ENCODE peak calls at places on chromosomes 6 and 20, in four cellular contexts. K is testis, L is spleen, E is kidney epithelial cell. G is an unnamed sample. For H3K27me3, the result is how much of the 10 kb centered on the place peaks cover.

GRCh38 chr6:4210619-4211419 is 75.4 kb upstream of the ECI2 start:
- DNase-seq in K (peak), L (no peak), E (peak), G (no peak)

GRCh38 chr6:35687658-35688604 is 784 bp downstream of the FKBP5 start:
- DNase-seq in K (peak), L (peak), E (no peak), G (no peak)

GRCh38 chr6:112034236-112034990 is 19.5 kb upstream of the CCN6 start:
- DNase-seq in K (no peak), L (no peak), E (no peak), G (no peak)

GRCh38 chr6:132063738-132064137 is 112.6 kb upstream of the CCN2 start:
- DNase-seq in K (no peak), L (no peak), E (peak), G (peak)

GRCh38 chr6:89640804-89641203 is 2.3 kb upstream of the LYRM2 start:
- DNase-seq in K (no peak), L (no peak), E (peak), G (no peak)

GRCh38 chr6:110875548-110876169 is 1.1 kb downstream of the AMD1 start:
- DNase-seq in K (peak), L (peak), E (no peak), G (no peak)

GRCh38 chr6:15453622-15454021 is 207.8 kb downstream of the JARID2 start:
- DNase-seq in K (peak), L (no peak), E (no peak), G (no peak)

GRCh38 chr20:17767624-17768023 is 67.9 kb downstream of the BANF2 start:
- DNase-seq in K (no peak), L (no peak), E (no peak), G (no peak)

GRCh38 chr6:39309942-39310531 is 4.2 kb downstream of the KCNK17 start:
- DNase-seq in K (peak), L (peak), E (no peak), G (no peak)

GRCh38 chr20:3313681-3314080 is 74.7 kb upstream of the SLC4A11 start:
- DNase-seq in K (peak), L (no peak), E (no peak), G (no peak)

GRCh38 chr6:41278699-41279405 is 7.6 kb downstream of the TREM1 start:
- DNase-seq in K (peak), L (peak), E (no peak), G (no peak)

GRCh38 chr6:15615837-15616236 is 47.0 kb downstream of the DTNBP1 start:
- DNase-seq in K (no peak), L (no peak), E (no peak), G (no peak)

GRCh38 chr20:48329676-48330644 is 497.8 kb downstream of the PREX1 start:
- DNase-seq in K (no peak), L (no peak), E (no peak), G (no peak)

GRCh38 chr6:145632971-145633370 is 102.3 kb downstream of the EPM2A start:
- DNase-seq in K (no peak), L (no peak), E (no peak), G (no peak)

GRCh38 chr6:131205891-131206290 is 70.6 kb downstream of the AKAP7 start:
- DNase-seq in K (no peak), L (no peak), E (no peak), G (no peak)

GRCh38 chr6:52509281-52510212 is 67.3 kb downstream of the TRAM2 start:
- DNase-seq in K (no peak), L (no peak), E (no peak), G (no peak)

GRCh38 chr6:31402324-31403282 is 792 bp upstream of the MICA start:
- DNase-seq in K (peak), L (no peak), E (no peak), G (no peak)

GRCh38 chr6:136923116-136923953 is 1.2 kb downstream of the SLC35D3 start:
- DNase-seq in K (no peak), L (no peak), E (no peak), G (no peak)

GRCh38 chr6:32369678-32370077 is 2.0 kb downstream of the TSBP1 start:
- DNase-seq in K (no peak), L (no peak), E (peak), G (peak)

GRCh38 chr6:138571174-138571573 is 71.9 kb upstream of the NHSL1 start:
- DNase-seq in K (no peak), L (no peak), E (no peak), G (no peak)

GRCh38 chr6:21438986-21439352 is 154.6 kb upstream of the SOX4 start:
- DNase-seq in K (no peak), L (no peak), E (no peak), G (no peak)

GRCh38 chr6:81894286-81894685 is 141.8 kb upstream of the TENT5A start:
- DNase-seq in K (no peak), L (no peak), E (no peak), G (no peak)

GRCh38 chr6:144349690-144350132 is 64.6 kb downstream of the UTRN start:
- DNase-seq in K (no peak), L (no peak), E (peak), G (no peak)

GRCh38 chr6:156857573-156857972 is 80.4 kb downstream of the ARID1B start:
- DNase-seq in K (no peak), L (no peak), E (no peak), G (no peak)

GRCh38 chr6:28988536-28989415 is 16.3 kb downstream of the ZNF311 start:
- DNase-seq in K (peak), L (peak), E (no peak), G (no peak)

GRCh38 chr6:13615802-13616140 is 636 bp downstream of the NOL7 start:
- DNase-seq in K (peak), L (peak), E (no peak), G (no peak)

GRCh38 chr20:910840-911770 is 5.0 kb downstream of the ANGPT4 start:
- DNase-seq in K (peak), L (peak), E (no peak), G (no peak)

GRCh38 chr6:130167655-130168054 is 55.1 kb downstream of the SAMD3 start:
- DNase-seq in K (no peak), L (no peak), E (no peak), G (no peak)

GRCh38 chr6:53119349-53119748 is 29.3 kb downstream of the GCM1 start:
- DNase-seq in K (no peak), L (no peak), E (no peak), G (no peak)

GRCh38 chr20:32614303-32614702 is 29.2 kb upstream of the NOL4L start:
- DNase-seq in K (no peak), L (no peak), E (no peak), G (no peak)

GRCh38 chr6:11727356-11727755 is 51.2 kb downstream of the ADTRP start:
- DNase-seq in K (no peak), L (no peak), E (no peak), G (no peak)

GRCh38 chr6:136503303-136503702 is 46.9 kb downstream of the MAP7 start:
- DNase-seq in K (no peak), L (no peak), E (no peak), G (no peak)

GRCh38 chr20:37927410-37928048 is 24.6 kb downstream of the VSTM2L start:
- DNase-seq in K (no peak), L (no peak), E (no peak), G (no peak)
- TF ChIP-seq CTCF in K (no peak), L (no peak), E (no peak), G (no peak)

DNA sequence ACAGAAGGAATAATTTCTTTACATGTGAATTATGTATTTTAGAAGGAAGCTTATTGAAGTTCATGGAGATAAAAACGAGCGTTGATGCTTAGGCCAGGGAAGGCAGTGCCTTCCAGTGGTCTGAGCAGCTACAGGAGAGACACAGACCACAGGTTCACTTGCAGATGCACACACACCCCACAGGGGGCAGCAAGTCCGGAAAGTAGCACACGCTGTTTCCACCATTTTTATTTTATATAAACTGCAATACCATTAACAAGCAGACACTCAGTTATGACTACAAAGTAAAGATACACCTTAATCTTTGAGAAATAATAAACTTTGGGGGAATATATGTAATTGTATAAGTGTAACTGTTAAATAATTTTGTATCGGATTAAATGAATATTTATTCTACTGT is 13.5 kb upstream of the DACT2 start:
- DNase-seq in K (no peak), L (no peak), E (no peak), G (no peak)
- H3K4me3 ChIP-seq in K (peak), L (no peak), E (no peak), G (no peak)

GRCh38 chr6:33875141-33875581 is 71.4 kb upstream of the MLN start:
- DNase-seq in K (no peak), L (no peak), E (no peak), G (no peak)
- H3K27me3 ChIP-seq in K (under half), L (under half), E (under half), G (under half)

GRCh38 chr20:36213362-36213761 is 22.9 kb upstream of the AAR2 start:
- DNase-seq in K (no peak), L (peak), E (no peak), G (no peak)

GRCh38 chr20:36215778-36216177 is 20.5 kb upstream of the AAR2 start:
- DNase-seq in K (no peak), L (peak), E (no peak), G (no peak)

GRCh38 chr20:36216314-36217025 is 19.8 kb upstream of the AAR2 start:
- DNase-seq in K (no peak), L (peak), E (no peak), G (no peak)

GRCh38 chr20:36217226-36217625 is 19.1 kb upstream of the AAR2 start:
- DNase-seq in K (no peak), L (peak), E (no peak), G (no peak)

GRCh38 chr20:36214684-36215256 is 21.5 kb upstream of the AAR2 start:
- DNase-seq in K (peak), L (peak), E (no peak), G (no peak)
- TF ChIP-seq CTCF in K (peak), L (peak), E (peak), G (peak)

DNA sequence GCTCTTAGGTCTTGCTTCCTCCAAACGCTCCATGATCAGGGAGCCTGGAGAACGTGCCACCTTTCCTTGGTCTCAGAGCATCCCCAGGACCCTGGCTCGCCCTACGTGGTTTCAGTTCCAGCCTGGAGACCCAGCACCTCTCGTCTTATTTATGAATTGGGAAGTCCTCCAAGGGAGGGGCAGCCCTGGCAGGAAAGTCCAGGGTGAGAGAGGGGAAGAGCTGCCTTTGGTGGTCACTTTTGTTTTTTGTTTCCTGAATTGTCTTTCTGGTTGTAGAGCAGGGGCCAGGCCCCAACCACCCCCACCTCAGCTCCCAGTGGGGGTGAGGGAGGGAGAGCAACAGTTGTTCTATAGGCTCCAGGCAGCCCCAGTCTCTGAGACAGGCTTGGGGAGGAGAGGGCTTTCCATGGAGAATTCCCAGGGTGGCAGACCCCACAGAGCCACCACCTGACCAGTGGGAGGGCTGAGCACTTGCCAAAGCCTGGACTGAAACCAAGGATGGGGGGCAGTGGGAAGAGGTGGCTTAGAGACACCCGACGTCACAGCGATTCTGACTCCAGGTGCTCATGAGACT is 88.8 kb downstream of the PRND start:
- DNase-seq in K (no peak), L (no peak), E (no peak), G (no peak)
- H3K4me3 ChIP-seq in K (no peak), L (no peak), E (no peak), G (no peak)

GRCh38 chr20:57611605-57612311 is 8.5 kb downstream of the ZBP1 start:
- DNase-seq in K (peak), L (peak), E (no peak), G (no peak)
- H3K27me3 ChIP-seq in K (under half), L (under half), E (under half), G (under half)

DNA sequence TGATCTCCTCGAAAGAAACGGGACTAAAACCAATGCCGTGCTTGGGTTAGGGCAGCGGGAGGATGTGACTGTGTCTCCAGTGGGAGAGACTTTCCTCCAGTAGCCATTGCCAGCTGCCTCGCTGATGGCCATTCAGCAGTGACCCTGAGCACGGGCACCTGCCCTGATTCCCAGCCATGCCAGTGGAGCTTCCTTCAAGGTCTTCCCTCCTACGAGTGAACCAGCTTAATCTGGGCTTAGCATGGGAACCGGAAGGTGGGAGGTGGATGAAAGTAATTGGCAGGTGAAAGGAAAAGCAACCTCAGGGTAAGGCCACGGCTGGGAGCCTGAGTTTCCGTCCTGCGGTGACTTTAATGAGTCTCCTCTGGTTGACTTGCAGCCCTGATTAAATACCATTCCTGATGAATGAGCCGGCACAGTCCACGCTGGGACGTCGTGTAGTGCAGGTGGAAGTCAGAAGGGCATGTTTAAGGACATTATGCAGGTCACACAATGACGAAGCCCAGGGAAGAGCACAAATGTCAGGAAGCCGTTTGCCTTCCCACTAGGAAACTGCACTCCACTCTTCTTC is 813.5 kb downstream of the QKI start:
- DNase-seq in K (no peak), L (no peak), E (no peak), G (no peak)
- TF ChIP-seq CTCF in K (no peak), L (no peak), E (no peak), G (no peak)

GRCh38 chr6:165988306-165988756 is 179.3 kb downstream of the TBXT start:
- DNase-seq in K (no peak), L (no peak), E (no peak), G (no peak)

GRCh38 chr6:165986647-165987482 is 180.8 kb downstream of the TBXT start:
- DNase-seq in K (no peak), L (no peak), E (no peak), G (no peak)

GRCh38 chr6:165987483-165988305 is 180.0 kb downstream of the TBXT start:
- DNase-seq in K (peak), L (no peak), E (peak), G (no peak)

GRCh38 chr6:165990216-165990615 is 177.4 kb downstream of the TBXT start:
- DNase-seq in K (no peak), L (no peak), E (no peak), G (no peak)

GRCh38 chr6:165988757-165989456 is 178.7 kb downstream of the TBXT start:
- DNase-seq in K (no peak), L (no peak), E (no peak), G (no peak)
- H3K4me3 ChIP-seq in K (no peak), L (peak), E (peak), G (peak)

GRCh38 chr6:95230071-95230740 is 347.1 kb upstream of the MANEA start:
- DNase-seq in K (no peak), L (no peak), E (no peak), G (no peak)

GRCh38 chr6:95233879-95234278 is 343.5 kb upstream of the MANEA start:
- DNase-seq in K (no peak), L (no peak), E (no peak), G (no peak)

GRCh38 chr6:95231416-95231815 is 345.9 kb upstream of the MANEA start:
- DNase-seq in K (no peak), L (no peak), E (no peak), G (no peak)

GRCh38 chr6:95228636-95229035 is 348.7 kb upstream of the MANEA start:
- DNase-seq in K (no peak), L (no peak), E (no peak), G (no peak)

DNA sequence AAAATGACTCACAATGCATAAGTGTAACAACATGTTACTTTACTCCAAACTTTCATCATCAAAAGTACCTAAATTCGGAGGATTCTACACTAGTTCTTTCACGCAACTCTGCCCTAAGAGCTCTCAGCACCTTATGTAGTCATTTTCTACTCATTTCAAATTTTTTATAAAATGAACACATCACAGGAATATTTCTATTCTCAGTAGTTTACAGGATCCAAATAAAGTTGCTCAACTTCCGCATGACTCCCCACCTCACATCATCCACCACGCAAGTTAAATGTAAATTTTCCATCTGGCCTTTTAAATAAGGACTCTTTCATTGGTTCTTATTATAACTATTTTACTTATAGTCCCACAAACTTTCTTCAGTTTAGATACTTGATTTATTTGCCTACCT is 344.9 kb upstream of the MANEA start:
- DNase-seq in K (no peak), L (no peak), E (no peak), G (no peak)
- H3K27me3 ChIP-seq in K (under half), L (under half), E (under half), G (under half)

DNA sequence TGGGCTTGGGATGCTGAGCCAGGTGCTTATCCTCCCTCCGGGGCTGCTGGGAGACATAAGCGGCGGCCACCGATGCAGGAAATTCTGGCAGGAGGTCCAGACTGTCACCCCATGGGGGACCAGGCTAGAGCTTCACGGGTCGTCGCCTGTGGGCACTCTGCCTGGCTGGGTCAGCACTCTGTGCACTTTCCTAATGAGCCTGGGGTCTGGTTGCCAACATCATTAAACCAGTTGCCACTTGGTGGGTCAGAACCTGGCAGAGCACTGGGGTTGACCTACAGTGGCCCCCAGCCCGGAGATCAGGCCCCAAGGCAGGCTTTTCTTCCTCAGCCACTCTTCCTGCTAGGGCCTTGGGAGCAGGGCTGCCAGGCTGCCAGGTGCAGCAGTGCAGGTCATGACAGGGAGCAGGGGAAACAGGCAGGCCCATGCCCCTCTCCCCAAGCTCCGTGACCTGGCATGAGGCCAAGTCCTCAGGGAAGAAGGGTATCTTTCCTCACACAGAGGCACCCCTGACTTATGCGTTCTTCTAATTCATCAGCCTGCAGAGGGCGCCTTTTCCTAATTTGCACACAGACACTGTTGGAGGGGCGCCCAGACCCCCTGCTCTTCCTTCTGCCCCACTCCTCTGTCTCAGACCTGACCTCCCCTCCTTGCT is 154.5 kb upstream of the MLN start:
- DNase-seq in K (peak), L (peak), E (no peak), G (no peak)
- TF ChIP-seq CTCF in K (no peak), L (no peak), E (peak), G (peak)

G was measured in BJ.